ENCODE peak calls at places on chromosomes 11 and 22, in nine cellular contexts. Q is heart right ventricle; V is osteoblast; C is ovary; U is neuronal stem cell; D is lower lobe of right lung; M is CD4-positive, alpha-beta memory T cell; W is uterus; E is spleen. H is an unnamed sample. For H3K4me1 and H3K36me3, the result is how much of the 10 kb centered on the place peaks cover.

GRCh38 chr22:20140521-20140964 is 8.9 kb downstream of the ZDHHC8 start:
- DNase-seq in Q (no peak), V (no peak), C (no peak), U (no peak), D (no peak), M (no peak), W (no peak), E (no peak), H (no peak)

GRCh38 chr11:87252869-87253268 is 215.1 kb downstream of the TMEM135 start:
- DNase-seq in Q (no peak), V (no peak), C (no peak), U (no peak), D (no peak), M (no peak), W (no peak), E (no peak), H (no peak)

GRCh38 chr11:110522456-110522855 is 92.7 kb downstream of the FDX1 start:
- DNase-seq in Q (no peak), V (no peak), C (no peak), U (no peak), D (no peak), M (no peak), W (no peak), E (no peak), H (no peak)

GRCh38 chr11:124897681-124898680 is at the start of gene ROBO4:
- DNase-seq in Q (peak), V (peak), C (peak), U (no peak), D (no peak), M (no peak), W (peak), E (peak), H (no peak)

GRCh38 chr11:70203749-70204465 is 811 bp downstream of the FADD start:
- DNase-seq in Q (no peak), V (peak), C (peak), U (no peak), D (peak), M (peak), W (peak), E (peak), H (no peak)

GRCh38 chr11:362642-363442 is 6.5 kb upstream of the B4GALNT4 start:
- DNase-seq in Q (no peak), V (peak), C (no peak), U (no peak), D (no peak), M (no peak), W (peak), E (peak), H (peak)

GRCh38 chr11:128783513-128783912 is 83.6 kb downstream of the KCNJ1 start:
- DNase-seq in Q (no peak), V (no peak), C (no peak), U (no peak), D (no peak), M (no peak), W (no peak), E (no peak), H (no peak)

GRCh38 chr11:83691387-83692088 is 405.4 kb upstream of the CCDC90B start:
- DNase-seq in Q (no peak), V (no peak), C (no peak), U (no peak), D (no peak), M (no peak), W (peak), E (no peak), H (no peak)

GRCh38 chr11:117220568-117220967 is 11.3 kb downstream of the PCSK7 start:
- DNase-seq in Q (peak), V (no peak), C (peak), U (no peak), D (no peak), M (no peak), W (peak), E (no peak), H (peak)

GRCh38 chr22:23218867-23219251 is 38.5 kb downstream of the BCR start:
- DNase-seq in Q (peak), V (no peak), C (peak), U (no peak), D (peak), M (no peak), W (no peak), E (peak), H (peak)

GRCh38 chr11:3127706-3128355 is 37.3 kb downstream of the OSBPL5 start:
- DNase-seq in Q (peak), V (peak), C (peak), U (no peak), D (peak), M (no peak), W (peak), E (peak), H (peak)

DNA sequence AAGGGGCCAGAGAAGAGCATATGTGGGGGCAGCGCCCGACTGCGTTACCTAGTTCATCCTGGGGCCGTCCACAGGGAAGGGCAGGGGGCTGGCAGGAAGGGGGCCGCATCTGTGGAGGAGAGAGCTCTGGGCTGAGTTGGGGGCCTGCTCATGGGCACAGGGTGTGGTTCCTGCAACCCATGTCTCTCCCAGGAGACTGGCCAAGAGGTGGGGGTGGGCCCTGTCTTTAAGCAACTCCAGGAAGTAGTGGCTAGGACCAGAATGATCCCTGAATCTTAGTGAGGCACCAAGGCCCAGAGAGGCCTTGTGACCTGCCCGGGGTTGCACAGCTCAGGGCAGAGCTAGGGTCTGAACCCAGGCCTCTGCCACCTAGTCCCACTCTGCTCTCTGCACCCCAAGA is 21.9 kb downstream of the CSNK1E start:
- DNase-seq in Q (no peak), V (peak), C (no peak), U (no peak), D (no peak), M (no peak), W (no peak), E (no peak), H (no peak)
- H3K27ac ChIP-seq in Q (peak), V (peak), C (peak), U (no peak), D (no peak), M (no peak), W (peak), E (no peak), H (no peak)

DNA sequence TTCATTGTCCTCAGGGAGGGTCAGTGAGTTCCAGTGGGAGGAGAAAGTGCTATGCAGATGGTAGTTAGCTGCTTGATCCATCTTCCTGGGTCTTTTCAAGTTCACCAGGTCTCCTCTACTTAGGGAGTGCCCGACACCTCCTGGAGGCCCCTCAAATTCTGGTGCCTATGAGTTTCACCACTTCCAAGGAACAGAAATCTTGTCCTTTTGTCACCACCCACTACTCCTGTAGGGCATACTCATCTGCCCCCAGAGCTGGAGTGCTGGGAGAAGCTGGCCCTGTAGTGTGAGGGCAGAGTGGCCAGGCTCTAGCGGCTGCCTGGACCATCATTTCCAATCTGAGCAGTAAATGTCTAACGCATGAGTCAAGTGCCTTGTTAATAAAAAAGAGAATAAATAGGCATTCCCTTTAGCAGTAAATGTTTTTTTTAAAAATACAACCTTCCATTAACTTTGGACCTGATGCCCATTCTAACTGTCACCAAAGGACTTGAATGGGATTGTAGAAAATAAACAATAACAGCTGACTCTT is 12.5 kb downstream of the IRAG1 start:
- DNase-seq in Q (no peak), V (no peak), C (no peak), U (no peak), D (no peak), M (no peak), W (no peak), E (no peak), H (no peak)
- H3K4me1 ChIP-seq in Q (under half), V (under half), C (under half), U (under half), D (under half), M (under half), W (under half), E (under half), H (under half)

DNA sequence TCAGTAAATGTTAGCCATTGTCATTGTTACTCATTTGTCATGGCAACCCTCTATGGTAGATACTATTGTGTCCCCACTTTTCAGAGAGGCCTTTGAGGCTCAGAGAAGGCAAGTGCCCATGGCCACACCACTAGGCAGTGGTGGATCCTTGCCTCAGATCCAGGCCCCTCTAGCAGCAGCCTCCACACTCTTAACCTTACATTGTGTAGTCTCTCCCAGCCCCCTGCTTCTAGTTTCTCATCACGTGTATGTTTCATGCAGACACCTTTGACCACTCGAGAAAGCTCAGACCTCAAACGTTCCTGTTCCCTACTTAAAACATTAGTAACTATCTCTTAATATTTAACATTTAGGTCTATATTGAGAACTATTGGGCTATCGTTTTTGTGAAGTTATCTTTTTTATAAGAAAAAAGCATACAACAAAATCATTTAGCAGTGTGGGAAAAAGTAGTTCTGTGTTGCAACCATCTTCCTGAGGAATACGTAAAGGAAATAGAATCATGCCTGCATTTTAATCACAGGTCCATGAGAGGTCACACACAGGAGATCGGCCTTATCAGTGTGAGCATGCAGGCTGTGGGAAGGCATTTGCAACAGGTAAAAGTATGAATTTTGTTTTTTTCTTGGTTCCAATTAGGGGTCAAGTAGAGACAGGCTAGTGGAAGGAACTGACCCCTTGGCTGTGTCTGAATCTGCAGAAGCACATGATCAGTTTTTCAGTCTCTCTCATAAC is 35.1 kb downstream of the ZNF143 start:
- DNase-seq in Q (no peak), V (no peak), C (no peak), U (no peak), D (no peak), M (no peak), W (no peak), E (no peak), H (no peak)
- H3K36me3 ChIP-seq in Q (half or more), V (half or more), C (under half), U (under half), D (half or more), M (half or more), W (under half), E (half or more), H (under half)

DNA sequence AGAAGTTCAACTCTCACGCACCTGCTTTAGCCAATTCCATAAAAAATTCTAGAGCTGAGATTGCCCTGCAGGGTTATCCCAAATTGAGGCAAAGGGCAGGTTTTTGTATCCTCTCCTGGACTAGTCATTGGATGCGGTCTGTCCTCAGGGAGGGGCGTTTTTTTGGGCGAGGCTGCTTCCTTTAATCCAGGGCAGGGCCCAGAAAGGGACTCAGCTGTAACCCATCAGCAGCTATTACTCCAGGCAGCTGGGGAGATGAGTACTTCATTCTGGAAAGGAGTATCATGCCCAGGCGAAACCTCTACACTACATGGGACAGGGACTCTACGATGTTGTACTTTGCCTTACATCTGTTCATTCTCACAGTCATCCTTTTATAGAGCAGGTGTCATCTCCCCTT is 103.3 kb downstream of the SCN3B start:
- DNase-seq in Q (no peak), V (no peak), C (no peak), U (no peak), D (no peak), M (no peak), W (no peak), E (no peak), H (no peak)
- H3K27ac ChIP-seq in Q (no peak), V (no peak), C (no peak), U (no peak), D (no peak), M (no peak), W (no peak), E (no peak), H (no peak)

GRCh38 chr11:120794748-120795147 is 229.2 kb upstream of the TBCEL start:
- DNase-seq in Q (no peak), V (no peak), C (no peak), U (no peak), D (no peak), M (no peak), W (no peak), E (no peak), H (no peak)
- H3K4me1 ChIP-seq in Q (under half), V (under half), C (under half), U (under half), D (under half), M (under half), W (under half), E (under half), H (under half)